ENCODE peak calls at places on chromosome 18, in six cellular contexts. S is K562, X is NT2/D1, O is HepG2, I is HCT116, P is H1. D is an unnamed sample.

GRCh38 chr18:8952796-8953760 is 149.4 kb upstream of the NDUFV2 start:
- DNase-seq in S (no peak), X (no peak), O (no peak), I (no peak), P (no peak), D (no peak)

GRCh38 chr18:44744206-44745180 is 63.8 kb downstream of the SETBP1 start:
- DNase-seq in S (peak; percentile 14), X (no peak), O (no peak), I (no peak), P (peak; percentile 63), D (no peak)

GRCh38 chr18:58314284-58314683 is 270.3 kb downstream of the NEDD4L start:
- DNase-seq in S (peak; percentile 6), X (no peak), O (peak; percentile 65), I (peak; percentile 53), P (no peak), D (no peak)

GRCh38 chr18:10926565-10927194 is 222.7 kb downstream of the PIEZO2 start:
- DNase-seq in S (no peak), X (no peak), O (no peak), I (no peak), P (no peak), D (peak; percentile 47)

GRCh38 chr18:35231052-35231451 is 9.8 kb upstream of the ZNF397 start:
- DNase-seq in S (peak; percentile 71), X (peak; percentile 55), O (peak; percentile 87), I (peak; percentile 82), P (peak; percentile 85), D (peak; percentile 33)

GRCh38 chr18:70183441-70183840 is 22.0 kb downstream of the RTTN start:
- DNase-seq in S (no peak), X (no peak), O (no peak), I (no peak), P (no peak), D (no peak)

GRCh38 chr18:26056291-26056690 is 34.1 kb downstream of the SS18 start:
- DNase-seq in S (no peak), X (no peak), O (no peak), I (no peak), P (no peak), D (no peak)

GRCh38 chr18:39840406-39840805 is 2114.6 kb upstream of the PIK3C3 start:
- DNase-seq in S (no peak), X (no peak), O (no peak), I (no peak), P (no peak), D (no peak)

GRCh38 chr18:12291161-12291560 is 16.9 kb upstream of the TUBB6 start:
- DNase-seq in S (no peak), X (no peak), O (no peak), I (no peak), P (no peak), D (no peak)

GRCh38 chr18:62999392-62999791 is 284.1 kb downstream of the PHLPP1 start:
- DNase-seq in S (no peak), X (no peak), O (no peak), I (no peak), P (no peak), D (no peak)

GRCh38 chr18:26228562-26229260 is 2.5 kb downstream of the TAF4B start:
- DNase-seq in S (peak; percentile 29), X (no peak), O (no peak), I (no peak), P (no peak), D (no peak)

GRCh38 chr18:22267697-22268096 is 98.3 kb downstream of the GATA6 start:
- DNase-seq in S (no peak), X (no peak), O (no peak), I (no peak), P (no peak), D (no peak)

GRCh38 chr18:77632738-77633137 is 383.1 kb downstream of the GALR1 start:
- DNase-seq in S (no peak), X (no peak), O (no peak), I (no peak), P (no peak), D (no peak)

GRCh38 chr18:47054369-47054768 is 18.9 kb upstream of the ELOA2 start:
- DNase-seq in S (no peak), X (no peak), O (no peak), I (no peak), P (no peak), D (no peak)

GRCh38 chr18:36381075-36381474 is 83.6 kb downstream of the FHOD3 start:
- DNase-seq in S (no peak), X (no peak), O (no peak), I (no peak), P (no peak), D (no peak)

DNA sequence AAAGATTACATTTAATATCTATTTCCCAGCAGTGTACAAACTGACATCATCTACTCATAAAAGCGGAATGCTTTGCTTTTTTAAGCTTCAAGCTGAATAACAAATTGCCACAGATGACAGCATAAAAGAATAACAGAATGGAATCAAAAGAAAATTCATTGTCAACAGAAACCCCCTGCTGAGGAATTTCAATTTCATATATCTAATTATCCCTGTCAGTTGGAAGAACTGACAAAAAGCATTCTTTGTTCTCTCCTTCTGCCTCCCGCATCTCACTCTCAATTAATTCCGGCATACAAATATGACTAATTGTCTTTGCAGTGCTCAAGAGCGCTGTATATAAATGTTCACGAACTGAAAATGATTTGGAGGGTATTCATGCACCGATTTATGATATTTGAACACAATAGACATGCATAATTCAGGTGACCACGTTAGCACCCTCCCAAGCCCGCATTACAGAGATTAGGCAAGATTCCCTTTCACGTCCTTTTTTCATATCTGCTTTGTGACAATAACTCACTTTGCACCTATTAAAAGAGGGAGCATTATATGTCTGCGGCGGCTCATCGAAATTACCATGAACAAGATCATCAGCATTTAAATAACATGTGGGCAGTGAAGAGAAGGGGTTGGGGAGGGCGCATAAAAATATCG is 277.7 kb upstream of the SALL3 start:
- DNase-seq in S (no peak), X (no peak), O (no peak), I (no peak), P (no peak), D (no peak)
- TF ChIP-seq ZNF274 in S (no peak), X (no peak), O (no peak), I (no peak), P (no peak), D (no peak)

GRCh38 chr18:74399225-74399887 is 57.8 kb downstream of the DIPK1C start:
- DNase-seq in S (no peak), X (no peak), O (no peak), I (no peak), P (no peak), D (no peak)
- TF ChIP-seq ZNF274 in S (no peak), X (no peak), O (no peak), I (no peak), P (no peak), D (no peak)

DNA sequence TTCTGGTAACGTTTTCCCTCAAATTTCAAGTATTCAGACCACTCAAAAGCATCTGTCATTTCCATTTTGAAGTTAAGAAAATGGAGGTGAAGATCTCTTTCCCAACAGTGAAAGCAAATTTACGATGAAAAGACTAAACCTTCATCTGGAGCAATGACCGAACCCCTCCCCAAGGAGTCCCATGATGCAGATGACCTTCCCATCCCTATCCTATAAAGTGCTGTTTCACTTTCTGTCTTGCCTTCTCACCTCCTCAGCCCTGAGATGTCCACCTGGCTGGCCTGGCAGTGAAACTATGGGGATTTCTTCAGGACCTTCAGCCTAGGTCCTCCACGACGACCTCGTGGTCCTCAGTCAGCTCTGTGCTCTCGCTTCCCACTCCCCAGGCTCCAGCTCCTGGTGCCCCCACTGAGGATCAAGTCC is 925 bp upstream of the NPC1 start:
- DNase-seq in S (no peak), X (no peak), O (no peak), I (no peak), P (no peak), D (no peak)
- TF ChIP-seq ZNF274 in S (no peak), X (no peak), O (no peak), I (no peak), P (no peak), D (no peak)

DNA sequence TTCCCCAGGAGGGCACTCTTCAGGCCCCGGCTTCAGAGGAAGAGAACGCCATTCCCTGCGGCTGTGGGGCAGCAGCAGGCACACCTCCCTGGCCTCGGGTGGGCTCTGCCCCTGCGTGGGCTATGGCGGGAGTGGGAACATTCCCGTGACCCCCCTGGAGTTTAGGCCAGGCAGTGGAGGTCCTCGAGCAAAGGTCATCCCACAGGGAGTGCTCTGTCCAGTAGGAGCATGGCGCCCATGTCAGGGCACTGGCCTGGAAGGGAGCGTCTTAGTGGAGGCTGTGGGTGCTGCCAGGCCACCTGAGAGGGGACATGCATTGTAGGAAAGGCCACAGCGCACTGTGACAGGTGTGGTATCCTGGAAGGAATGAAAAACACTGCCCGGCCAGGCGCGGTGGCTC is 9.2 kb upstream of the NFATC1 start:
- DNase-seq in S (no peak), X (no peak), O (no peak), I (no peak), P (no peak), D (no peak)
- TF ChIP-seq ZNF274 in S (no peak), X (no peak), O (no peak), I (no peak), P (no peak), D (no peak)

GRCh38 chr18:40987581-40987980 is 967.5 kb upstream of the PIK3C3 start:
- DNase-seq in S (no peak), X (no peak), O (no peak), I (no peak), P (no peak), D (no peak)

GRCh38 chr18:40983835-40984234 is 971.2 kb upstream of the PIK3C3 start:
- DNase-seq in S (no peak), X (no peak), O (no peak), I (no peak), P (no peak), D (no peak)

GRCh38 chr18:40984856-40985255 is 970.2 kb upstream of the PIK3C3 start:
- DNase-seq in S (no peak), X (no peak), O (no peak), I (no peak), P (no peak), D (no peak)

GRCh38 chr18:40980171-40980570 is 974.9 kb upstream of the PIK3C3 start:
- DNase-seq in S (no peak), X (no peak), O (no peak), I (no peak), P (no peak), D (no peak)

DNA sequence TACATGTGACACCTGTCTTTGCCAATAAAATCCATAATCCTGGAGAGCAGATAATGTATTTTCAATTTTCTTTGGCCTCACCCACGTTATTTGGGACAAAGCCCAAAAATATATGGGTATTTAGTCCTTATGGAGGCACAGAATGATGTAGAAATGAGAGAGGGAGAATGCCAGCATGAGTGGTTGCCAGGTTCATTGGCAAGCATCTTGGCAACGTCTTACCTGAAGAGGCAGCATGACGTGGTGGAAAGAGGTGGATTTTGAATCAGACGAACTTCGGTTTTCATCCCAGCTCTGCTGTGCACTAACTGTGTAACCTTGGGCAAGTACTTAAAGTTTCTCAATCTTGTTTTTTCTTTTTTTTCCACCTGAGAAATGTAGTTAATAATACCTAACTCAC is 969.6 kb upstream of the PIK3C3 start:
- DNase-seq in S (no peak), X (no peak), O (no peak), I (no peak), P (no peak), D (no peak)
- TF ChIP-seq ZNF274 in S (no peak), X (no peak), O (no peak), I (no peak), P (no peak), D (no peak)

GRCh38 chr18:75199327-75199726 is 9.6 kb downstream of the PTGR3 start:
- DNase-seq in S (no peak), X (no peak), O (no peak), I (no peak), P (no peak), D (no peak)
- TF ChIP-seq ZNF274 in S (no peak), X (no peak), O (no peak), I (no peak), P (no peak), D (no peak)

D was measured in GM12878.